ENCODE peak calls at places on chromosome 7, in four cellular contexts. One of them, this sample, is unnamed.

GRCh38 chr7:95794917-95795515 is 22.7 kb downstream of the DYNC1I1 start:
- DNase-seq in left lung: no peak
- DNase-seq in tibial nerve: no peak
- DNase-seq in GM23338: peak; percentile 81
- DNase-seq in this sample: no peak

GRCh38 chr7:139822855-139823254 is 6.2 kb upstream of the TBXAS1 start:
- DNase-seq in tibial nerve: no peak
- DNase-seq in left lung: no peak
- DNase-seq in GM23338: no peak
- DNase-seq in this sample: no peak

GRCh38 chr7:22277375-22277774 is 79.6 kb downstream of the RAPGEF5 start:
- DNase-seq in left lung: no peak
- DNase-seq in GM23338: peak; percentile 38
- DNase-seq in tibial nerve: no peak
- DNase-seq in this sample: no peak

GRCh38 chr7:105600720-105601550 is 19.6 kb upstream of the EFCAB10 start:
- DNase-seq in GM23338: peak; percentile 45
- DNase-seq in tibial nerve: no peak
- DNase-seq in left lung: no peak
- DNase-seq in this sample: no peak

GRCh38 chr7:17185690-17186070 is 112.8 kb upstream of the AHR start:
- DNase-seq in GM23338: no peak
- DNase-seq in left lung: no peak
- DNase-seq in tibial nerve: no peak
- DNase-seq in this sample: no peak

GRCh38 chr7:148556892-148557291 is 33.7 kb upstream of the C7orf33 start:
- DNase-seq in GM23338: no peak
- DNase-seq in left lung: no peak
- DNase-seq in tibial nerve: no peak
- DNase-seq in this sample: no peak

GRCh38 chr7:47473499-47474210 is 108.3 kb downstream of the TNS3 start:
- DNase-seq in left lung: no peak
- DNase-seq in tibial nerve: no peak
- DNase-seq in GM23338: no peak
- DNase-seq in this sample: no peak

GRCh38 chr7:16644987-16645592 is 464 bp downstream of the ANKMY2 start:
- DNase-seq in GM23338: peak; percentile 65
- DNase-seq in tibial nerve: peak; percentile 25
- DNase-seq in left lung: peak; percentile 81
- DNase-seq in this sample: peak; percentile 15

GRCh38 chr7:100693312-100694195 is 496 bp downstream of the GIGYF1 start:
- DNase-seq in tibial nerve: no peak
- DNase-seq in left lung: peak; percentile 84
- DNase-seq in GM23338: peak; percentile 41
- DNase-seq in this sample: no peak

GRCh38 chr7:27593226-27593625 is 69.5 kb downstream of the HIBADH start:
- DNase-seq in tibial nerve: no peak
- DNase-seq in GM23338: no peak
- DNase-seq in left lung: no peak
- DNase-seq in this sample: no peak

GRCh38 chr7:123067814-123068213 is 72.3 kb upstream of the TAS2R16 start:
- DNase-seq in left lung: no peak
- DNase-seq in tibial nerve: no peak
- DNase-seq in GM23338: no peak
- DNase-seq in this sample: no peak

DNA sequence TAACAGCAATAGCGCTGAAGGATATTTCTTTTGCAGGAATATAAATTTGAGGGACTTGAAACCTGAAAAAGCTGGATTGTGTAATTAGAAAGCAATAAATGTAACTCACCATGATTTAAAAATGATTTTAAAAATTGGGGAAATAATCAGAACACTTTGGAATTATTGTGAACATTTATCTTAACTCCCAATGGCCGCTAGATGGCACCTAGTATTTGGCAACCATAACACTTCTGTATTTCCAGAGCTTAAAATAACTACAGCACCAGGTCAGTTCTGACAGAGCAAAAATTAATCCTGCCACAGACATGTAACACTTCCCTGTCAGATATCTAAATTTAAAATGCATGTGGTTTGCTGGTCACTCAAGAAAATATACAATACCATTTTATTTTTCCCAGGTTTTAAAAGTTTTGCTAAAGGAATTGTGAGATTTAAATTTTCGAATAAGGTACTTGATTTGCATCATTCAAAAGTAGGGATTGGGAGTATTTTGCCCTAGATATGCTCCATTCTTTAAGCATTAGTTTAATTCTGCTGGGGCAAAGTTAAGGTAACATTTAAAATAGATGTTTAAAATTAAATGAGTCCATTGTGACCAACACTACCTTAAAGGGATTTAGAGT is 144.5 kb downstream of the PPP1R3A start:
- DNase-seq in tibial nerve: no peak
- DNase-seq in left lung: no peak
- DNase-seq in GM23338: peak; percentile 61
- DNase-seq in this sample: no peak
- TF ChIP-seq CTCF in tibial nerve: peak; percentile 32
- TF ChIP-seq CTCF in left lung: peak; percentile 11
- TF ChIP-seq CTCF in GM23338: peak; percentile 79
- TF ChIP-seq CTCF in this sample: no peak

GRCh38 chr7:1536105-1536767 is 5.7 kb downstream of the MAFK start:
- DNase-seq in left lung: peak; percentile 64
- DNase-seq in GM23338: peak; percentile 12
- DNase-seq in tibial nerve: no peak
- DNase-seq in this sample: no peak
- H3K4me3 ChIP-seq in left lung: no peak overlapping the region
- H3K4me3 ChIP-seq in GM23338: no peak overlapping the region
- H3K4me3 ChIP-seq in tibial nerve: no peak overlapping the region
- H3K4me3 ChIP-seq in this sample: no peak overlapping the region

DNA sequence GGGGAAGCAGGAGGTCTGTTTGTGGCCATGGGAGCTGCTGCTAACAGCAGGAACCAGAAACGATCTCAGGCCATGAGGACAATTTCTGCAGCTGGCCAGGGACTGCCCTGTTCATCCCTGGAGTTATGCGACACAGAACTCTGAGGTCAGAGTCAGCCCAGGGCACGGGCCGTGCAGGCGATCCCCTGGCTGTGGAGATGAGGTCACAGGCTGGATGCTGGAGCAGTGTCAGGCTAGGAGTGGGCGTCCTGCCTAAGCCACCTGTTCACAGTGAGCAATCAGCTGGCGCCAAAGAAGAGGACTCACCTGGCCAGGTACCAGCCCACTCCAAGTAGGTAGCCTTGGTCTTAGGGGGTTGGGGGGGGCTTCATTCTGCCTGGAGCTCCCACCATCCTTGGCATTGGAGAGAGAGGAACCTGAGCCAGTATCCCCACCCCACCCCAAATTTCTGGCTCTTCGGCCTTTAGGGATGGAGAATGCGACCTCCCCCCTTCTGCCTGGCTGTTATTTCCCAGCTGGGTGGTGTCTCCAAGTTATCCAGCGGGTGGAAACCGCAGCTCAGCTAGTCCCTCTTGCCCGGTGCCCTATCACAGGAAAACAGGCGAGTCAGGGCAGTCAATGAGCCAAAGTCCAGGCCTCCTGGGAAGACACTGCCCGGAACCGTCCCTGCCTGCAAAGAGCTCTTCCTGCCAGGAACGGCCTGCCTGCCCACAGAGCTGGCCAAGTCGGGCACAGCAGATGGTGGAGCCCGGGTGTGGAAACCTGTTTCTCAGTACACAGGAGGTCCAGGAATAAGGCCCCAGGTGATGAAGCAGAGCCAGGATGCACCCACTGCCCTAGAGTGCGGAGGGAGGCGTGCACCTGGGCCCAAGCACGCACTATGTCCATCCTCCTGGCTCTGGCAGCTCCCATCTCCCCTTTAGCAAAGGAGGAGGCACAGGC is 1.8 kb upstream of the TTYH3 start:
- DNase-seq in left lung: no peak
- DNase-seq in tibial nerve: no peak
- DNase-seq in GM23338: no peak
- DNase-seq in this sample: no peak
- TF ChIP-seq CTCF in left lung: no peak
- TF ChIP-seq CTCF in tibial nerve: no peak
- TF ChIP-seq CTCF in GM23338: no peak
- TF ChIP-seq CTCF in this sample: no peak

GRCh38 chr7:114104035-114104434 is 185.2 kb upstream of the PPP1R3A start:
- DNase-seq in left lung: no peak
- DNase-seq in GM23338: no peak
- DNase-seq in tibial nerve: no peak
- DNase-seq in this sample: no peak

GRCh38 chr7:114102996-114103395 is 184.2 kb upstream of the PPP1R3A start:
- DNase-seq in tibial nerve: no peak
- DNase-seq in GM23338: no peak
- DNase-seq in left lung: no peak
- DNase-seq in this sample: no peak

GRCh38 chr7:114102131-114102530 is 183.3 kb upstream of the PPP1R3A start:
- DNase-seq in GM23338: no peak
- DNase-seq in left lung: no peak
- DNase-seq in tibial nerve: no peak
- DNase-seq in this sample: no peak

GRCh38 chr7:114099337-114099736 is 180.5 kb upstream of the PPP1R3A start:
- DNase-seq in tibial nerve: no peak
- DNase-seq in left lung: no peak
- DNase-seq in GM23338: no peak
- DNase-seq in this sample: no peak

DNA sequence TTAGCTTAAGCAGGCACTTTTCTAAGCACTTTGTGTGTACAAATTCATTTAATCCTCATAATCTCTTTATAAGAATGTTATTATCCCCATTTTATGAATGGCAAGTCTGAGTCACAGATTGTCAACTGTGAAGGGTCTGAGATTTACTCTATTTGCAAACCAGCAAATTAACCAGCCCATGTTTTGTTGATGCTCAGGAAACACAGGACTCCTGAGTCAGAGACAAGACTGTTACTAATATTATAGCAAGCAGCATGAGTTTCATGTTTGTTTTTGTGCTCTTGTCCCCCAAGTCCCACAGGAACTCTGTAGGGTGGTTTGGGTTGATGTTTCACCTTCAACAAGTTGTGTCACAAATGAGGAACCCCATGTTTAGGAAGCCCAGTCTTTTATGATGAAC is 182.0 kb upstream of the PPP1R3A start:
- DNase-seq in GM23338: no peak
- DNase-seq in left lung: no peak
- DNase-seq in tibial nerve: no peak
- DNase-seq in this sample: no peak
- H3K4me3 ChIP-seq in GM23338: no peak overlapping the region
- H3K4me3 ChIP-seq in left lung: no peak overlapping the region
- H3K4me3 ChIP-seq in tibial nerve: no peak overlapping the region
- H3K4me3 ChIP-seq in this sample: no peak overlapping the region

DNA sequence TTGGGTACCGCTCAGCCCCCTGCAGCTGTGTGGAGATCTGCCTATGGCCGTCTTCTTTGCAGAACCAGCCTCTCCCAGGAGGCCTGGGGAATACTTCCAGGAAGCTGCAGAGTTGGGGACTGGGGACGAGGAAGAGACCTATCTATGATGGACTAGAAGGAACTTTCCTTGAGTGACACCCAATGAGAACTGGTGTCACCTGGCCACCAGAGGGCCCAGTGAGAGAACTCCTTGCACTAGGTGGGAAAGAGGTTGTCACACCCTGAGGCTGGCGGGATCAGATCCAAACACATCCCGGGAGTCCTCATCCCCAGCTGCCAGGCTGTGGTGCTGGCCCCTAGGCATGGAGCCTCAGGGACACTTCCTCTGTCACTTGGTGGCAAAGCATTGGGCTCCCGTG is 4.9 kb upstream of the GRID2IP start:
- DNase-seq in left lung: no peak
- DNase-seq in tibial nerve: no peak
- DNase-seq in GM23338: peak; percentile 74
- DNase-seq in this sample: no peak
- TF ChIP-seq CTCF in left lung: no peak
- TF ChIP-seq CTCF in tibial nerve: no peak
- TF ChIP-seq CTCF in GM23338: peak; percentile 49
- TF ChIP-seq CTCF in this sample: no peak

GRCh38 chr7:150972094-150972493 is 6.0 kb downstream of the KCNH2 start:
- DNase-seq in GM23338: no peak
- DNase-seq in tibial nerve: no peak
- DNase-seq in left lung: peak; percentile 76
- DNase-seq in this sample: peak; percentile 12
- H3K4me3 ChIP-seq in GM23338: no peak overlapping the region
- H3K4me3 ChIP-seq in tibial nerve: no peak overlapping the region
- H3K4me3 ChIP-seq in left lung: no peak overlapping the region
- H3K4me3 ChIP-seq in this sample: no peak overlapping the region

DNA sequence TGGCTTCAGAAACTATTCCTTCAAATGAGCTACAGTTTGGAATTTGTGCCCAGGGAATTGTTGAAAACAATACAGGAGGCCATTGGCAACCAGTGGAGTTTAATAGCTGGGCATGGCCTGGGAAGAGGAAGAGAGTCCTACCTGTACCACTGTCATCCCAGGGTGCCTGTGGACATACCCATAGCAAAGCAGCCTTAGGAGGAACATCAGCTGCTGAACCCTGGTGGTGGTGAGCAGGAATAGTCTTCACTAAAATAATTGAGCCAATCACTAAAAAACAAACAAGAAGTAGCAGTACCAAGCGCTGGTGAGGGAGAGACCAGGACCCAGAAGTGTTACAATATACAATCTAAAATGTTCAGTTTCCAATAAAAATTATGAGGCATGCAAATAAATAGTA is 14.5 kb downstream of the IGFBP1 start:
- DNase-seq in left lung: no peak
- DNase-seq in tibial nerve: no peak
- DNase-seq in GM23338: no peak
- DNase-seq in this sample: no peak
- TF ChIP-seq CTCF in left lung: no peak
- TF ChIP-seq CTCF in tibial nerve: no peak
- TF ChIP-seq CTCF in GM23338: peak; percentile 21
- TF ChIP-seq CTCF in this sample: no peak